ENCODE peak calls at places on chromosome 15, in nine cellular contexts. One of them, this sample, is unnamed.
A peak's percentile ranks its signal among the peaks of the same experiment; 100 is the strongest.

GRCh38 chr15:59456114-59456513 is 18.1 kb downstream of the FAM81A start:
- DNase-seq in neural progenitor cell: no peak
- DNase-seq in A549: no peak
- DNase-seq in transverse colon: peak; percentile 89
- DNase-seq in ovary: no peak
- DNase-seq in cardiac muscle cell: no peak
- DNase-seq in tibial artery: no peak
- DNase-seq in right atrium auricular region: no peak
- DNase-seq in esophagus squamous epithelium: no peak
- DNase-seq in this sample: peak; percentile 46

GRCh38 chr15:73691398-73691797 is 7.2 kb downstream of the CD276 start:
- DNase-seq in neural progenitor cell: peak; percentile 76
- DNase-seq in A549: no peak
- DNase-seq in transverse colon: peak; percentile 52
- DNase-seq in ovary: no peak
- DNase-seq in cardiac muscle cell: peak; percentile 82
- DNase-seq in tibial artery: peak; percentile 88
- DNase-seq in right atrium auricular region: peak; percentile 88
- DNase-seq in esophagus squamous epithelium: no peak
- DNase-seq in this sample: no peak

GRCh38 chr15:65632780-65633384 is 11.1 kb downstream of the SLC24A1 start:
- DNase-seq in neural progenitor cell: no peak
- DNase-seq in A549: no peak
- DNase-seq in transverse colon: no peak
- DNase-seq in ovary: no peak
- DNase-seq in cardiac muscle cell: no peak
- DNase-seq in tibial artery: no peak
- DNase-seq in right atrium auricular region: no peak
- DNase-seq in esophagus squamous epithelium: no peak
- DNase-seq in this sample: no peak

GRCh38 chr15:65311760-65312159 is 7.3 kb downstream of the RNU5B-1 start:
- DNase-seq in neural progenitor cell: no peak
- DNase-seq in A549: no peak
- DNase-seq in transverse colon: no peak
- DNase-seq in ovary: no peak
- DNase-seq in cardiac muscle cell: no peak
- DNase-seq in tibial artery: no peak
- DNase-seq in right atrium auricular region: no peak
- DNase-seq in esophagus squamous epithelium: no peak
- DNase-seq in this sample: no peak

GRCh38 chr15:44468713-44469385 is 41.4 kb downstream of the CTDSPL2 start:
- DNase-seq in neural progenitor cell: no peak
- DNase-seq in A549: peak; percentile 16
- DNase-seq in transverse colon: no peak
- DNase-seq in ovary: no peak
- DNase-seq in cardiac muscle cell: peak; percentile 50
- DNase-seq in tibial artery: no peak
- DNase-seq in right atrium auricular region: no peak
- DNase-seq in esophagus squamous epithelium: no peak
- DNase-seq in this sample: no peak

GRCh38 chr15:61050844-61051569 is 178.1 kb downstream of the RORA start:
- DNase-seq in neural progenitor cell: peak; percentile 8
- DNase-seq in A549: no peak
- DNase-seq in transverse colon: no peak
- DNase-seq in ovary: no peak
- DNase-seq in cardiac muscle cell: no peak
- DNase-seq in tibial artery: no peak
- DNase-seq in right atrium auricular region: no peak
- DNase-seq in esophagus squamous epithelium: no peak
- DNase-seq in this sample: no peak

GRCh38 chr15:74795961-74796625 is 14.2 kb downstream of the CSK start:
- DNase-seq in neural progenitor cell: no peak
- DNase-seq in A549: no peak
- DNase-seq in transverse colon: no peak
- DNase-seq in ovary: no peak
- DNase-seq in cardiac muscle cell: no peak
- DNase-seq in tibial artery: no peak
- DNase-seq in right atrium auricular region: no peak
- DNase-seq in esophagus squamous epithelium: no peak
- DNase-seq in this sample: no peak

GRCh38 chr15:68909601-68910000 is 20.7 kb upstream of the SPESP1 start:
- DNase-seq in neural progenitor cell: no peak
- DNase-seq in A549: no peak
- DNase-seq in transverse colon: no peak
- DNase-seq in ovary: no peak
- DNase-seq in cardiac muscle cell: no peak
- DNase-seq in tibial artery: no peak
- DNase-seq in right atrium auricular region: no peak
- DNase-seq in esophagus squamous epithelium: no peak
- DNase-seq in this sample: no peak

GRCh38 chr15:66619152-66619903 is 53.5 kb upstream of the LCTL start:
- DNase-seq in neural progenitor cell: peak; percentile 86
- DNase-seq in A549: peak; percentile 83
- DNase-seq in transverse colon: peak; percentile 84
- DNase-seq in ovary: peak; percentile 83
- DNase-seq in cardiac muscle cell: peak; percentile 83
- DNase-seq in tibial artery: peak; percentile 80
- DNase-seq in right atrium auricular region: peak; percentile 95
- DNase-seq in esophagus squamous epithelium: no peak
- DNase-seq in this sample: peak; percentile 77

GRCh38 chr15:41918506-41919126 is 24.8 kb upstream of the SPTBN5 start:
- DNase-seq in neural progenitor cell: no peak
- DNase-seq in A549: no peak
- DNase-seq in transverse colon: no peak
- DNase-seq in ovary: no peak
- DNase-seq in cardiac muscle cell: no peak
- DNase-seq in tibial artery: no peak
- DNase-seq in right atrium auricular region: no peak
- DNase-seq in esophagus squamous epithelium: no peak
- DNase-seq in this sample: no peak

GRCh38 chr15:41917767-41918430 is 24.0 kb upstream of the SPTBN5 start:
- DNase-seq in neural progenitor cell: no peak
- DNase-seq in A549: peak; percentile 31
- DNase-seq in transverse colon: no peak
- DNase-seq in ovary: no peak
- DNase-seq in cardiac muscle cell: peak; percentile 71
- DNase-seq in tibial artery: no peak
- DNase-seq in right atrium auricular region: peak; percentile 76
- DNase-seq in esophagus squamous epithelium: no peak
- DNase-seq in this sample: no peak

GRCh38 chr15:41921167-41921566 is 27.3 kb upstream of the SPTBN5 start:
- DNase-seq in neural progenitor cell: no peak
- DNase-seq in A549: no peak
- DNase-seq in transverse colon: no peak
- DNase-seq in ovary: no peak
- DNase-seq in cardiac muscle cell: no peak
- DNase-seq in tibial artery: no peak
- DNase-seq in right atrium auricular region: no peak
- DNase-seq in esophagus squamous epithelium: no peak
- DNase-seq in this sample: no peak

GRCh38 chr15:41919201-41919820 is 25.5 kb upstream of the SPTBN5 start:
- DNase-seq in neural progenitor cell: no peak
- DNase-seq in A549: no peak
- DNase-seq in transverse colon: no peak
- DNase-seq in ovary: no peak
- DNase-seq in cardiac muscle cell: no peak
- DNase-seq in tibial artery: no peak
- DNase-seq in right atrium auricular region: no peak
- DNase-seq in esophagus squamous epithelium: no peak
- DNase-seq in this sample: no peak

DNA sequence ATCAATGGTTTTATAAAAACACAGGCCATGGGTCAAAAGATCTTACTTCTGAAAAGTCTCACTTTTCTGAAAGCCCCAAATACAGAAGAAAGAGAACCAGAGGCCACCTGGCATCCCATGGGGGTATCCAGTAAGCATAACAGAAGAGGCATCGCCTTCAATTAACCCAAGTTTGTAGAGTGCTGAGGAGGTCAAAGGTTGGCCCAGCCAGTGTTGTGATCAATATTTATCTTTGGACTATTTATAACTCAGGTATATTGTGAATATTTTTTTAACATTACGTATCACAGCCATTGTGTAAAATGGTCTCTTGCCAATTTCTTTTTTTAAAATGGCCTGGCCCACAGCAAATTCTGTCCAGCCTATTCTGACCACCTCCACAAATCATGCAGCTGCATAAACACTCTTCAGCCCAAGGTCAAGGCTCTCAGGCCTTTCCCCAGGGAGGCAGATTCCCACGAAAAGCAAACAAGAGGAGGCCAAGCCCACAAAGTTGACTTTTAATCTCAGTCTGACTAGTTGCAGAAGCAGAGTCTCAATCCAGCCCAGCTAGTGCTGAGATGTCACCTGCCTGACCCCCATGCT is 26.2 kb upstream of the SPTBN5 start:
- DNase-seq in neural progenitor cell: no peak
- DNase-seq in A549: peak; percentile 21
- DNase-seq in transverse colon: no peak
- DNase-seq in ovary: peak; percentile 71
- DNase-seq in cardiac muscle cell: peak; percentile 69
- DNase-seq in tibial artery: no peak
- DNase-seq in right atrium auricular region: no peak
- DNase-seq in esophagus squamous epithelium: no peak
- DNase-seq in this sample: no peak
- H3K4me1 ChIP-seq in neural progenitor cell: no peaks in the 10 kb centered on the region
- H3K4me1 ChIP-seq in A549: peaks cover 49% of the 10 kb centered on the region
- H3K4me1 ChIP-seq in transverse colon: peaks cover 15% of the 10 kb centered on the region
- H3K4me1 ChIP-seq in ovary: peaks cover 31% of the 10 kb centered on the region
- H3K4me1 ChIP-seq in cardiac muscle cell: peaks cover 80% of the 10 kb centered on the region
- H3K4me1 ChIP-seq in tibial artery: peaks cover 63% of the 10 kb centered on the region
- H3K4me1 ChIP-seq in right atrium auricular region: peaks cover 73% of the 10 kb centered on the region
- H3K4me1 ChIP-seq in esophagus squamous epithelium: peaks cover 84% of the 10 kb centered on the region
- H3K4me1 ChIP-seq in this sample: peaks cover 43% of the 10 kb centered on the region

DNA sequence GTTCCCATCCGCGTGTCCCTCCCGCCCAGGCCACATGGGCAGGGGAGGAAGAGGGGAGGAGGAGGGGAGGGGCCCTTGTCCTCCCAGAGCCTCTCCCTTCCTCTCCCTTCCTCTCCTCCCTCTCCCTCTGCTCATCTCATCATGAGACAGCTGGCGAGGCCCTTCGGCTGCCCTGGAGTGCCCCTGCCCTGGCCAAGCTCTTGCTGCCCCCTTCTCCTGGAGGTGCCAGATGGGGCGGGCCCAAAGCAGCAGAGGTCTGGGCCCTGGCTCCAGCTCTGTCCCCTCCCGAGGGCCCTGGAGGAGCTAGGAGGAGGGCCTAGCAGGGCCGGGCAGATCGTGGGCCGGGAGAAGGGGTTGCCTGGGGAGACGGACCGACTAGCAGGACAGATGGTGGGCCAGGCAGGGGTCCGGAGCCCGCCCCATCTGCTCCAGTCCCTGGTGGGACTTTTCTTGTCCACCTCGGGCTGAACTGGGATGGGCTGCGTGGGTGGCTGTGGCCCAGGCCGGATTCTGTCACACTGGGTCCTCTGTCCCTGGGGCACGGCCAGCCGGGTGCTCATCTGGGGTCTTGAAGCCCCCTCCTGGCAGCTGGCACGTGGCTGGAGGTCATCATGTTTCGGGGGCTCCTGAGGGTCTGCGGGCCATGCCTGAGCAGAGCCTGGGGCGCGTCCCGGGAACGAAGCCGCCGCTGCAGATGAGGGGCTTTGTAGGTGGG is 183.4 kb downstream of the GOLGA6L6 start:
- DNase-seq in neural progenitor cell: no peak
- DNase-seq in A549: no peak
- DNase-seq in transverse colon: no peak
- DNase-seq in ovary: no peak
- DNase-seq in cardiac muscle cell: no peak
- DNase-seq in tibial artery: no peak
- DNase-seq in right atrium auricular region: no peak
- DNase-seq in esophagus squamous epithelium: no peak
- DNase-seq in this sample: no peak
- H3K9me3 ChIP-seq in neural progenitor cell: peaks cover 80% of the 10 kb centered on the region
- H3K9me3 ChIP-seq in A549: peaks cover 9% of the 10 kb centered on the region
- H3K9me3 ChIP-seq in transverse colon: no peaks in the 10 kb centered on the region
- H3K9me3 ChIP-seq in ovary: no peaks in the 10 kb centered on the region
- H3K9me3 ChIP-seq in cardiac muscle cell: peaks cover 18% of the 10 kb centered on the region
- H3K9me3 ChIP-seq in tibial artery: no peaks in the 10 kb centered on the region
- H3K9me3 ChIP-seq in right atrium auricular region: no peaks in the 10 kb centered on the region
- H3K9me3 ChIP-seq in esophagus squamous epithelium: no peaks in the 10 kb centered on the region
- H3K9me3 ChIP-seq in this sample: no peaks in the 10 kb centered on the region

GRCh38 chr15:81001180-81002003 is 669 bp downstream of the TLNRD1 start:
- DNase-seq in neural progenitor cell: peak; percentile 77
- DNase-seq in A549: peak; percentile 60
- DNase-seq in transverse colon: peak; percentile 73
- DNase-seq in ovary: peak; percentile 62
- DNase-seq in cardiac muscle cell: peak; percentile 47
- DNase-seq in tibial artery: peak; percentile 57
- DNase-seq in right atrium auricular region: peak; percentile 75
- DNase-seq in esophagus squamous epithelium: no peak
- DNase-seq in this sample: peak; percentile 59

GRCh38 chr15:81000144-81000625 is 538 bp upstream of the TLNRD1 start:
- DNase-seq in neural progenitor cell: no peak
- DNase-seq in A549: peak; percentile 36
- DNase-seq in transverse colon: no peak
- DNase-seq in ovary: no peak
- DNase-seq in cardiac muscle cell: peak; percentile 33
- DNase-seq in tibial artery: no peak
- DNase-seq in right atrium auricular region: no peak
- DNase-seq in esophagus squamous epithelium: no peak
- DNase-seq in this sample: no peak

GRCh38 chr15:81000626-81001179 is at the start of gene TLNRD1:
- DNase-seq in neural progenitor cell: peak; percentile 94
- DNase-seq in A549: peak; percentile 95
- DNase-seq in transverse colon: peak; percentile 94
- DNase-seq in ovary: peak; percentile 85
- DNase-seq in cardiac muscle cell: peak; percentile 93
- DNase-seq in tibial artery: peak; percentile 87
- DNase-seq in right atrium auricular region: peak; percentile 92
- DNase-seq in esophagus squamous epithelium: peak; percentile 70
- DNase-seq in this sample: peak; percentile 92

GRCh38 chr15:80998252-80998651 is 2.5 kb upstream of the TLNRD1 start:
- DNase-seq in neural progenitor cell: no peak
- DNase-seq in A549: no peak
- DNase-seq in transverse colon: no peak
- DNase-seq in ovary: no peak
- DNase-seq in cardiac muscle cell: no peak
- DNase-seq in tibial artery: no peak
- DNase-seq in right atrium auricular region: no peak
- DNase-seq in esophagus squamous epithelium: no peak
- DNase-seq in this sample: no peak

DNA sequence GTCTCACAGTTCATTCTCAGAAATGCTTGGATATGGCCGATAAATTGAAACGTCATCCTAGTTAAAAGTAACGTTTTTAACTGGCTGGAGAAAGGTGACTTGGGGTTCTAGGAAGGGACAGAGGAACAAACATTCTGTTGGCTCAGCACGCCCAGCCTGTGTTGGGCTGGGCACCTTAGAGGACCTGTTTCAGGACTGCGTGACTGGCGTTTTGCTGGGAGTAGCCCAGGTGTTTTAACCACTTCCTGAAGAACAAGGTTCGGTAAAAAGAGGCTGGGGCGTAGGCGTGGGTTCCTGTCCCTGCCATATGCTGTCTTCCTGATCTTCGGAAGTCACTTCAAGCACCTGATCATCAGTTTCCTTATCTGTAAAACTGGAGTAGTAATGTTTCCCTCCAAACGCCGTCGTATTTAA is 1.1 kb upstream of the TLNRD1 start:
- DNase-seq in neural progenitor cell: no peak
- DNase-seq in A549: no peak
- DNase-seq in transverse colon: peak; percentile 85
- DNase-seq in ovary: no peak
- DNase-seq in cardiac muscle cell: no peak
- DNase-seq in tibial artery: no peak
- DNase-seq in right atrium auricular region: no peak
- DNase-seq in esophagus squamous epithelium: no peak
- DNase-seq in this sample: no peak
- H3K4me3 ChIP-seq in neural progenitor cell: peak overlapping the region; percentile 100
- H3K4me3 ChIP-seq in A549: peak overlapping the region; percentile 67
- H3K4me3 ChIP-seq in transverse colon: peak overlapping the region; percentile 74
- H3K4me3 ChIP-seq in ovary: peak overlapping the region; percentile 59
- H3K4me3 ChIP-seq in cardiac muscle cell: no peak overlapping the region
- H3K4me3 ChIP-seq in tibial artery: no peak overlapping the region
- H3K4me3 ChIP-seq in right atrium auricular region: peak overlapping the region; percentile 73
- H3K4me3 ChIP-seq in esophagus squamous epithelium: peak overlapping the region; percentile 88
- H3K4me3 ChIP-seq in this sample: no peak overlapping the region

GRCh38 chr15:27885226-27885625 is 213.9 kb downstream of the OCA2 start:
- DNase-seq in neural progenitor cell: no peak
- DNase-seq in A549: no peak
- DNase-seq in transverse colon: no peak
- DNase-seq in ovary: no peak
- DNase-seq in cardiac muscle cell: no peak
- DNase-seq in tibial artery: no peak
- DNase-seq in right atrium auricular region: no peak
- DNase-seq in esophagus squamous epithelium: no peak
- DNase-seq in this sample: no peak
- H3K4me1 ChIP-seq in neural progenitor cell: no peaks in the 10 kb centered on the region
- H3K4me1 ChIP-seq in A549: no peaks in the 10 kb centered on the region
- H3K4me1 ChIP-seq in transverse colon: no peaks in the 10 kb centered on the region
- H3K4me1 ChIP-seq in ovary: no peaks in the 10 kb centered on the region
- H3K4me1 ChIP-seq in cardiac muscle cell: no peaks in the 10 kb centered on the region
- H3K4me1 ChIP-seq in tibial artery: no peaks in the 10 kb centered on the region
- H3K4me1 ChIP-seq in right atrium auricular region: no peaks in the 10 kb centered on the region
- H3K4me1 ChIP-seq in esophagus squamous epithelium: peaks cover 18% of the 10 kb centered on the region
- H3K4me1 ChIP-seq in this sample: no peaks in the 10 kb centered on the region

This sample was measured in lung.